ENCODE peak calls at places on chromosomes 13 and 19, in five cellular contexts. One of them, this sample, is unnamed.

GRCh38 chr13:51330741-51331140 is 8.8 kb upstream of the SERPINE3 start:
- DNase-seq in ascending aorta: no peak
- DNase-seq in fibroblast of lung: no peak
- DNase-seq in tibial nerve: no peak
- DNase-seq in heart right ventricle: no peak
- DNase-seq in this sample: no peak

GRCh38 chr19:18252370-18252717 is 21.9 kb downstream of the IQCN start:
- DNase-seq in fibroblast of lung: no peak
- DNase-seq in heart right ventricle: no peak
- DNase-seq in ascending aorta: no peak
- DNase-seq in tibial nerve: no peak
- DNase-seq in this sample: no peak

GRCh38 chr13:77492982-77493381 is 42.5 kb upstream of the SCEL start:
- DNase-seq in heart right ventricle: no peak
- DNase-seq in ascending aorta: no peak
- DNase-seq in fibroblast of lung: peak; percentile 42
- DNase-seq in tibial nerve: no peak
- DNase-seq in this sample: peak; percentile 20

GRCh38 chr19:35549174-35549788 is 3.9 kb downstream of the TMEM147 start:
- DNase-seq in ascending aorta: no peak
- DNase-seq in heart right ventricle: no peak
- DNase-seq in fibroblast of lung: peak; percentile 70
- DNase-seq in tibial nerve: peak; percentile 33
- DNase-seq in this sample: peak; percentile 79

GRCh38 chr19:47381653-47382279 is 32.7 kb downstream of the DHX34 start:
- DNase-seq in ascending aorta: no peak
- DNase-seq in tibial nerve: no peak
- DNase-seq in heart right ventricle: no peak
- DNase-seq in fibroblast of lung: no peak
- DNase-seq in this sample: no peak

GRCh38 chr13:29893438-29893837 is 43.0 kb upstream of the UBL3 start:
- DNase-seq in fibroblast of lung: no peak
- DNase-seq in ascending aorta: no peak
- DNase-seq in tibial nerve: no peak
- DNase-seq in heart right ventricle: no peak
- DNase-seq in this sample: no peak

GRCh38 chr13:42990147-42990990 is 1.7 kb downstream of the EPSTI1 start:
- DNase-seq in fibroblast of lung: peak; percentile 57
- DNase-seq in tibial nerve: no peak
- DNase-seq in heart right ventricle: no peak
- DNase-seq in ascending aorta: no peak
- DNase-seq in this sample: no peak

GRCh38 chr19:41801682-41802317 is 5.4 kb downstream of the CEACAM3 start:
- DNase-seq in heart right ventricle: no peak
- DNase-seq in tibial nerve: peak; percentile 30
- DNase-seq in fibroblast of lung: no peak
- DNase-seq in ascending aorta: no peak
- DNase-seq in this sample: no peak

GRCh38 chr19:52453324-52454094 is at the start of gene ZNF578:
- DNase-seq in heart right ventricle: peak; percentile 85
- DNase-seq in fibroblast of lung: peak; percentile 91
- DNase-seq in ascending aorta: no peak
- DNase-seq in tibial nerve: peak; percentile 42
- DNase-seq in this sample: peak; percentile 80

GRCh38 chr13:57629391-57629804 is 2.1 kb upstream of the PCDH17 start:
- DNase-seq in heart right ventricle: peak; percentile 14
- DNase-seq in tibial nerve: no peak
- DNase-seq in ascending aorta: no peak
- DNase-seq in fibroblast of lung: peak; percentile 40
- DNase-seq in this sample: no peak

GRCh38 chr13:110300090-110300815 is 6.7 kb downstream of the COL4A1 start:
- DNase-seq in fibroblast of lung: peak; percentile 67
- DNase-seq in tibial nerve: no peak
- DNase-seq in ascending aorta: no peak
- DNase-seq in heart right ventricle: no peak
- DNase-seq in this sample: no peak

GRCh38 chr13:107200491-107200890 is 632.6 kb upstream of the ARGLU1 start:
- DNase-seq in heart right ventricle: no peak
- DNase-seq in tibial nerve: no peak
- DNase-seq in ascending aorta: no peak
- DNase-seq in fibroblast of lung: no peak
- DNase-seq in this sample: no peak

GRCh38 chr13:76993021-76993420 is 1.1 kb downstream of the CLN5 start:
- DNase-seq in fibroblast of lung: no peak
- DNase-seq in tibial nerve: no peak
- DNase-seq in heart right ventricle: no peak
- DNase-seq in ascending aorta: no peak
- DNase-seq in this sample: no peak

GRCh38 chr19:4060621-4061177 is 6.0 kb downstream of the ZBTB7A start:
- DNase-seq in fibroblast of lung: no peak
- DNase-seq in ascending aorta: no peak
- DNase-seq in tibial nerve: no peak
- DNase-seq in heart right ventricle: no peak
- DNase-seq in this sample: no peak

GRCh38 chr19:17098326-17098725 is 22.7 kb downstream of the MYO9B start:
- DNase-seq in heart right ventricle: no peak
- DNase-seq in fibroblast of lung: no peak
- DNase-seq in ascending aorta: no peak
- DNase-seq in tibial nerve: no peak
- DNase-seq in this sample: no peak

GRCh38 chr19:18895038-18895827 is 725 bp downstream of the CERS1 start:
- DNase-seq in fibroblast of lung: peak; percentile 31
- DNase-seq in ascending aorta: no peak
- DNase-seq in heart right ventricle: no peak
- DNase-seq in tibial nerve: peak; percentile 21
- DNase-seq in this sample: peak; percentile 63

GRCh38 chr19:17790059-17790780 is 4.7 kb upstream of the B3GNT3 start:
- DNase-seq in heart right ventricle: no peak
- DNase-seq in fibroblast of lung: no peak
- DNase-seq in ascending aorta: no peak
- DNase-seq in tibial nerve: no peak
- DNase-seq in this sample: no peak

GRCh38 chr19:9610484-9611113 is 10.4 kb downstream of the ZNF561 start:
- DNase-seq in ascending aorta: no peak
- DNase-seq in tibial nerve: no peak
- DNase-seq in fibroblast of lung: peak; percentile 12
- DNase-seq in heart right ventricle: no peak
- DNase-seq in this sample: no peak

GRCh38 chr19:39409207-39409885 is 2.7 kb downstream of the ZFP36 start:
- DNase-seq in heart right ventricle: peak; percentile 94
- DNase-seq in tibial nerve: peak; percentile 89
- DNase-seq in fibroblast of lung: no peak
- DNase-seq in ascending aorta: peak; percentile 71
- DNase-seq in this sample: peak; percentile 96

GRCh38 chr19:5703819-5704818 is 14.0 kb downstream of the RPL36 start:
- DNase-seq in tibial nerve: no peak
- DNase-seq in heart right ventricle: no peak
- DNase-seq in fibroblast of lung: no peak
- DNase-seq in ascending aorta: no peak
- DNase-seq in this sample: no peak

GRCh38 chr13:27765650-27766049 is 26.6 kb upstream of the GSX1 start:
- DNase-seq in ascending aorta: no peak
- DNase-seq in tibial nerve: no peak
- DNase-seq in fibroblast of lung: no peak
- DNase-seq in heart right ventricle: no peak
- DNase-seq in this sample: no peak

GRCh38 chr19:5240011-5240410 is 100.6 kb downstream of the PTPRS start:
- DNase-seq in heart right ventricle: no peak
- DNase-seq in fibroblast of lung: no peak
- DNase-seq in ascending aorta: no peak
- DNase-seq in tibial nerve: no peak
- DNase-seq in this sample: no peak

GRCh38 chr13:75934889-75935288 is 298.8 kb downstream of the LMO7 start:
- DNase-seq in heart right ventricle: no peak
- DNase-seq in ascending aorta: no peak
- DNase-seq in fibroblast of lung: peak; percentile 9
- DNase-seq in tibial nerve: no peak
- DNase-seq in this sample: no peak

GRCh38 chr13:40318366-40318765 is 348.1 kb downstream of the FOXO1 start:
- DNase-seq in tibial nerve: no peak
- DNase-seq in fibroblast of lung: no peak
- DNase-seq in heart right ventricle: peak; percentile 41
- DNase-seq in ascending aorta: no peak
- DNase-seq in this sample: peak; percentile 81

GRCh38 chr19:35421362-35421761 is 26.7 kb upstream of the FFAR2 start:
- DNase-seq in heart right ventricle: no peak
- DNase-seq in ascending aorta: no peak
- DNase-seq in tibial nerve: no peak
- DNase-seq in fibroblast of lung: no peak
- DNase-seq in this sample: no peak

GRCh38 chr13:30968734-30969335 is 36.4 kb downstream of the TEX26 start:
- DNase-seq in fibroblast of lung: peak; percentile 75
- DNase-seq in tibial nerve: no peak
- DNase-seq in heart right ventricle: no peak
- DNase-seq in ascending aorta: no peak
- DNase-seq in this sample: no peak

GRCh38 chr13:38167164-38167822 is 182.4 kb upstream of the UFM1 start:
- DNase-seq in ascending aorta: no peak
- DNase-seq in fibroblast of lung: no peak
- DNase-seq in tibial nerve: no peak
- DNase-seq in heart right ventricle: no peak
- DNase-seq in this sample: no peak

GRCh38 chr19:6078068-6078467 is 32.2 kb downstream of the RFX2 start:
- DNase-seq in heart right ventricle: no peak
- DNase-seq in tibial nerve: no peak
- DNase-seq in ascending aorta: no peak
- DNase-seq in fibroblast of lung: no peak
- DNase-seq in this sample: no peak

GRCh38 chr19:53161123-53161522 is 2.3 kb upstream of the ZNF347 start:
- DNase-seq in ascending aorta: no peak
- DNase-seq in fibroblast of lung: no peak
- DNase-seq in heart right ventricle: no peak
- DNase-seq in tibial nerve: no peak
- DNase-seq in this sample: no peak

GRCh38 chr13:109569938-109570711 is 216.3 kb downstream of the IRS2 start:
- DNase-seq in tibial nerve: no peak
- DNase-seq in ascending aorta: no peak
- DNase-seq in heart right ventricle: no peak
- DNase-seq in fibroblast of lung: no peak
- DNase-seq in this sample: no peak

GRCh38 chr13:97205971-97206370 is 16.2 kb upstream of the MBNL2 start:
- DNase-seq in ascending aorta: no peak
- DNase-seq in heart right ventricle: no peak
- DNase-seq in fibroblast of lung: no peak
- DNase-seq in tibial nerve: no peak
- DNase-seq in this sample: no peak

GRCh38 chr19:14141041-14141440 is 4.7 kb upstream of the ASF1B start:
- DNase-seq in tibial nerve: no peak
- DNase-seq in fibroblast of lung: no peak
- DNase-seq in ascending aorta: no peak
- DNase-seq in heart right ventricle: no peak
- DNase-seq in this sample: no peak

GRCh38 chr13:79404985-79405384 is 1.1 kb downstream of the RBM26 start:
- DNase-seq in ascending aorta: no peak
- DNase-seq in fibroblast of lung: no peak
- DNase-seq in tibial nerve: no peak
- DNase-seq in heart right ventricle: no peak
- DNase-seq in this sample: no peak

GRCh38 chr13:75263741-75264407 is 218.1 kb downstream of the TBC1D4 start:
- DNase-seq in fibroblast of lung: peak; percentile 36
- DNase-seq in ascending aorta: no peak
- DNase-seq in tibial nerve: no peak
- DNase-seq in heart right ventricle: no peak
- DNase-seq in this sample: no peak

GRCh38 chr13:41548870-41549269 is 91.5 kb downstream of the RGCC start:
- DNase-seq in ascending aorta: no peak
- DNase-seq in tibial nerve: no peak
- DNase-seq in fibroblast of lung: no peak
- DNase-seq in heart right ventricle: no peak
- DNase-seq in this sample: no peak

DNA sequence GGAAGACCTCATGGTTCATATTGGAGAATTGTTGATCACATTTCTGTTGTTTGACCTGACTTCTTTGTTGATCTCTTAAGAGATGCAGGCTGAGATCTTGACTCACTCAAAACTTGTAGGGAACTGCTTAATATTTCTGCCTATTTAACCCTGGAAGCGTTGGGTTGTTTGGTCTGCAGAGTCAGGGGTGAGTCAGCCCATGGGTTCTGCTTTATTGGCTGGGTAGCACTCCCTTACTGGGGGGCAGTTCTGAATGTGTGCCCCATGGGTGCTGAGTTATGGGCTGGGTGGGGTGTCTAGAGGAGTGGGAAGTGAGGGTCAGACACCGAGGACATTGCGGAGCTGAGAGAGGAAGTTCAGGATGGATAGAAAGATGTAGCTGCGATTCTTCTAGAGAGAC is 87.9 kb downstream of the LRCH1 start:
- DNase-seq in fibroblast of lung: peak; percentile 28
- DNase-seq in ascending aorta: no peak
- DNase-seq in tibial nerve: no peak
- DNase-seq in heart right ventricle: no peak
- DNase-seq in this sample: no peak
- H3K27ac ChIP-seq in fibroblast of lung: no peak overlapping the region
- H3K27ac ChIP-seq in ascending aorta: peak overlapping the region; percentile 75
- H3K27ac ChIP-seq in tibial nerve: no peak overlapping the region
- H3K27ac ChIP-seq in heart right ventricle: peak overlapping the region; percentile 22
- H3K27ac ChIP-seq in this sample: peak overlapping the region; percentile 58

GRCh38 chr19:38005224-38005614 is 98.2 kb downstream of the SIPA1L3 start:
- DNase-seq in heart right ventricle: no peak
- DNase-seq in tibial nerve: no peak
- DNase-seq in ascending aorta: no peak
- DNase-seq in fibroblast of lung: no peak
- DNase-seq in this sample: no peak
- H3K27ac ChIP-seq in heart right ventricle: no peak overlapping the region
- H3K27ac ChIP-seq in tibial nerve: peak overlapping the region; percentile 79
- H3K27ac ChIP-seq in ascending aorta: peak overlapping the region; percentile 81
- H3K27ac ChIP-seq in fibroblast of lung: peak overlapping the region; percentile 97
- H3K27ac ChIP-seq in this sample: peak overlapping the region; percentile 79

GRCh38 chr19:1906985-1907562 is 1.9 kb downstream of the ADAT3 start:
- DNase-seq in tibial nerve: no peak
- DNase-seq in ascending aorta: no peak
- DNase-seq in fibroblast of lung: no peak
- DNase-seq in heart right ventricle: no peak
- DNase-seq in this sample: no peak
- H3K27ac ChIP-seq in tibial nerve: no peak overlapping the region
- H3K27ac ChIP-seq in ascending aorta: no peak overlapping the region
- H3K27ac ChIP-seq in fibroblast of lung: no peak overlapping the region
- H3K27ac ChIP-seq in heart right ventricle: no peak overlapping the region
- H3K27ac ChIP-seq in this sample: no peak overlapping the region

GRCh38 chr13:113645329-113645728 is 12.7 kb downstream of the ATP4B start:
- DNase-seq in ascending aorta: no peak
- DNase-seq in fibroblast of lung: no peak
- DNase-seq in tibial nerve: no peak
- DNase-seq in heart right ventricle: no peak
- DNase-seq in this sample: no peak

GRCh38 chr13:113647351-113648217 is 10.4 kb downstream of the ATP4B start:
- DNase-seq in fibroblast of lung: peak; percentile 54
- DNase-seq in ascending aorta: peak; percentile 73
- DNase-seq in heart right ventricle: peak; percentile 90
- DNase-seq in tibial nerve: peak; percentile 77
- DNase-seq in this sample: peak; percentile 98

GRCh38 chr13:113646376-113646775 is 11.6 kb downstream of the ATP4B start:
- DNase-seq in tibial nerve: no peak
- DNase-seq in fibroblast of lung: no peak
- DNase-seq in ascending aorta: no peak
- DNase-seq in heart right ventricle: no peak
- DNase-seq in this sample: peak; percentile 40

GRCh38 chr13:113648218-113648615 is 9.8 kb downstream of the ATP4B start:
- DNase-seq in ascending aorta: no peak
- DNase-seq in tibial nerve: no peak
- DNase-seq in heart right ventricle: no peak
- DNase-seq in fibroblast of lung: no peak
- DNase-seq in this sample: no peak

GRCh38 chr13:113646921-113647340 is 11.1 kb downstream of the ATP4B start:
- DNase-seq in ascending aorta: no peak
- DNase-seq in tibial nerve: no peak
- DNase-seq in heart right ventricle: peak; percentile 5
- DNase-seq in fibroblast of lung: no peak
- DNase-seq in this sample: peak; percentile 29
- H3K27ac ChIP-seq in ascending aorta: peak overlapping the region; percentile 10
- H3K27ac ChIP-seq in tibial nerve: peak overlapping the region; percentile 33
- H3K27ac ChIP-seq in heart right ventricle: no peak overlapping the region
- H3K27ac ChIP-seq in fibroblast of lung: no peak overlapping the region
- H3K27ac ChIP-seq in this sample: peak overlapping the region; percentile 89

This sample was measured in thyroid gland.